ENCODE peak calls at places on chromosomes 16 and 17, in seven cellular contexts. I is cardiac muscle cell, X is ascending aorta, S is uterus, L is IMR-90, N is colonic mucosa, E is esophagus squamous epithelium. D is an unnamed sample.
A peak's percentile ranks its signal among the peaks of the same experiment; 100 is the strongest.

GRCh38 chr16:31201511-31202401 is 804 bp downstream of the PYCARD start:
- DNase-seq in I (no peak), X (no peak), S (no peak), L (no peak), N (peak; percentile 84), E (no peak), D (peak; percentile 20)

GRCh38 chr16:1337486-1337885 is 4.0 kb downstream of the BAIAP3 start:
- DNase-seq in I (no peak), X (no peak), S (no peak), L (no peak), N (no peak), E (no peak), D (no peak)

GRCh38 chr16:89122322-89122831 is 28.7 kb downstream of the ACSF3 start:
- DNase-seq in I (no peak), X (no peak), S (no peak), L (no peak), N (peak; percentile 84), E (no peak), D (peak; percentile 84)

GRCh38 chr16:85554791-85555548 is 58.2 kb upstream of the GSE1 start:
- DNase-seq in I (peak; percentile 86), X (no peak), S (peak; percentile 85), L (peak; percentile 67), N (peak; percentile 72), E (no peak), D (peak; percentile 68)

GRCh38 chr17:28871056-28871579 is 16.3 kb downstream of the ERAL1 start:
- DNase-seq in I (no peak), X (no peak), S (no peak), L (no peak), N (no peak), E (no peak), D (peak; percentile 34)

GRCh38 chr17:75549246-75550138 is 24.0 kb downstream of the LLGL2 start:
- DNase-seq in I (no peak), X (no peak), S (no peak), L (no peak), N (peak; percentile 93), E (no peak), D (no peak)

GRCh38 chr16:65195998-65196397 is 74.1 kb upstream of the CDH11 start:
- DNase-seq in I (peak; percentile 18), X (no peak), S (no peak), L (peak; percentile 27), N (no peak), E (no peak), D (no peak)

GRCh38 chr17:680554-680953 is 34.1 kb downstream of the VPS53 start:
- DNase-seq in I (no peak), X (no peak), S (no peak), L (no peak), N (no peak), E (no peak), D (no peak)

GRCh38 chr16:66156538-66156937 is 210.0 kb upstream of the CDH5 start:
- DNase-seq in I (no peak), X (no peak), S (no peak), L (no peak), N (no peak), E (no peak), D (no peak)

GRCh38 chr16:30372725-30373124 is 1.9 kb upstream of the MYL11 start:
- DNase-seq in I (no peak), X (no peak), S (no peak), L (no peak), N (no peak), E (no peak), D (no peak)

GRCh38 chr17:42311240-42312034 is 23.1 kb downstream of the STAT5A start:
- DNase-seq in I (peak; percentile 98), X (peak; percentile 68), S (peak; percentile 95), L (peak; percentile 94), N (peak; percentile 64), E (no peak), D (no peak)

GRCh38 chr17:42016411-42016831 is 818 bp downstream of the DNAJC7 start:
- DNase-seq in I (peak; percentile 33), X (no peak), S (no peak), L (peak; percentile 16), N (no peak), E (no peak), D (no peak)

GRCh38 chr17:57008958-57009357 is 31.0 kb downstream of the SCPEP1 start:
- DNase-seq in I (no peak), X (no peak), S (no peak), L (no peak), N (no peak), E (no peak), D (no peak)
- H3K4me3 ChIP-seq in I (no peak overlapping the region), X (no peak overlapping the region), S (no peak overlapping the region), L (no peak overlapping the region), N (no peak overlapping the region), E (no peak overlapping the region), D (no peak overlapping the region)

GRCh38 chr17:76968707-76969597 is 100.7 kb downstream of the MGAT5B start:
- DNase-seq in I (peak; percentile 15), X (no peak), S (no peak), L (no peak), N (peak; percentile 22), E (no peak), D (peak; percentile 55)

GRCh38 chr17:76972046-76972641 is 103.9 kb downstream of the MGAT5B start:
- DNase-seq in I (no peak), X (no peak), S (no peak), L (no peak), N (no peak), E (no peak), D (no peak)

GRCh38 chr17:76966486-76967181 is 98.4 kb downstream of the MGAT5B start:
- DNase-seq in I (no peak), X (no peak), S (no peak), L (no peak), N (no peak), E (no peak), D (no peak)

GRCh38 chr17:76967762-76968161 is 99.6 kb downstream of the MGAT5B start:
- DNase-seq in I (no peak), X (no peak), S (no peak), L (no peak), N (no peak), E (no peak), D (no peak)

DNA sequence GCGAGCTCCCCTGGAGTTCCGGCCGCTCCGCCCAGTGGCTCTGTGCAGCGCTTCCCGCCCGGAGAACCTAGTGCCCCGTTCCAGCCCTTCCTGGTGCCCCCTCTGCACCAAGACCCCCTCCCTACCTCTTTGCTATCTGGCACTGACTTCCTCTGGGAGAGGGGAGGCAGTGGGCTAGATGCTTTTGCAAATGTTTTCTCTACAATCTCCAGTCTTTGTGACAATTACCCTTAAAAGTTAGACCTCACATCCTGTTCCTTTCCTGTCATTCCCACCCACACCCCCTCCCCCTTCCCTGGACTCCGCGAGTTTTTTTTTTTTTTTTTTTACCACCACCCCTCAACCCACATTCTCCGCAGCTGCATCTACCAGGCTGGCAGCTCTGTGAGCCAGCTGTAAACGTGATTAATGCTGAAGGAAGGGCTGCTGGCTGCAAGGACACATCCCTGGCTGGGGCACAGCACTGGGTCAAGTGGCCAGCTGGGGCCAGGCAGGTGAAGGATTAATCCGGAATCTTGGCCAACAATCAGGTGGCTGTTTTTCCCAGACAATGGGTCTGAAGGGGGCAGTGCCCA is 101.5 kb downstream of the MGAT5B start:
- DNase-seq in I (no peak), X (no peak), S (no peak), L (no peak), N (no peak), E (no peak), D (no peak)
- H3K27me3 ChIP-seq in I (no peaks in the 10 kb centered on the region), X (peaks cover 9% of the 10 kb centered on the region), S (no peaks in the 10 kb centered on the region), L (peaks cover 73% of the 10 kb centered on the region), N (peaks cover 26% of the 10 kb centered on the region), E (peaks cover 6% of the 10 kb centered on the region), D (no peaks in the 10 kb centered on the region)

DNA sequence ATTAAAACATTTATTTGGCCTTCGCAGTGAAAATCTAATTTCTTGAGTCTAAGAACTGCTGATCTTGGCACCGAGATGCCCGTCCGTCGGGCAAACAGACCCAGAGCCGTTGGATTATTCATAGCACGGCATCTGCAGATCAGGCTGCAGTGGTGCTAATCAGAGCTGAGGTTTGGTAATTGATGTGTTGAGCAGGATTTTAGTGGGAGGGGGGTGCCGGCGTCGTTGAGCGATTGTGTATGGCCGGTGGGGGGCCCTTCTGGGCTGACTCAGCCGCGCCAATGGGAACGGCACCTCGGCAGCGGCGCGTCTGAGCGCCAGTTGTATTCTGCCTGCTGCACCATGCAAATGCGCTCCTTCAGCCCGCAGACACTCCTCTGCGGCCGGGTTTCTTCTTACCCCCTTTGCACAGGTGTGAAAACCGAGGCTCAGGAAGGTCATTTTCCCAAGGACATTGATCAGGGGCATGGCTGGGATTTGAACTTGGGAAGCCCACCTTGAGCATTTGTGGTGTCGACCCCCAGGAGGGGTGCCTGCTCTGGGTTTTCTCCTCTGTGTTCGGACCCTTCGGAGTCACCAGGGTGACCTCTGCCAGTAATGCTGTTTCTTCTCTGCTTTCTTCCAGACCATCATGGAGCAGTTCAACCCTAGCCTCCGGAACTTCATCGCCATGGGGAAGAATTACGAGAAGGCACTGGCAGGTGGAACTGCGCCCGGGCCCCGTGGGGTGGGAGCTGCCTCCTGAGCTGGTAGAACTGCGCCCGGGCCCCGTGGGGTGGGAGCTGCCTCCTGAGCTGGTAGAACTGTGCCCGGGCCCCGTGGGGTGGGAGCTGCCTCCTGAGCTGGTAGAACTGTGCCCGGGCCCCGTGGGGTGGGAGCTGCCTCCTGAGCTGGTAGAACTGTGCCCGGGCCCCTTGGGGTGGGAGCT is 18.4 kb downstream of the BAIAP2 start:
- DNase-seq in I (no peak), X (no peak), S (no peak), L (no peak), N (no peak), E (no peak), D (no peak)
- H3K4me1 ChIP-seq in I (peaks cover 12% of the 10 kb centered on the region), X (no peaks in the 10 kb centered on the region), S (no peaks in the 10 kb centered on the region), L (peaks cover 5% of the 10 kb centered on the region), N (no peaks in the 10 kb centered on the region), E (peaks cover 74% of the 10 kb centered on the region), D (peaks cover 12% of the 10 kb centered on the region)

DNA sequence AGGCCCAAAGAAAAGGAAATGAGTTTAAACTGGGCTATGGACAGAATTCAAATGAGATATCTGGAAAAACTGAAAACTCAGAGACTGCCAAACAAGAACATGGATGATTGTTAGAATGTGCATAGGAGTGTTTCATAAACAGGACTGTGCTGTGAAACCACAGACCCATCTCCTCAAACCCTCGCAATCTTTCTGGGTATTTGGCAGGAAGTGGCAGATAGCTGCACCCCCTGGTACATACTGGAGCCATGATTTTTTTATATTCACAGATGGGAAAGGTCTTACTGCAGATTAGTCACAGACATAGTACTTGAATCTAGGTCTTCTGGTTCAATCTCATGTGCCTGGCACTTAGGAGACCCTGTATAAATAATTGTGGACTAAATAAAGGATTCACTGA is 145.0 kb downstream of the CCDC182 start:
- DNase-seq in I (peak; percentile 61), X (no peak), S (no peak), L (no peak), N (no peak), E (no peak), D (peak; percentile 38)
- H3K4me3 ChIP-seq in I (no peak overlapping the region), X (no peak overlapping the region), S (no peak overlapping the region), L (no peak overlapping the region), N (no peak overlapping the region), E (no peak overlapping the region), D (peak overlapping the region; percentile 18)

GRCh38 chr17:31753011-31753410 is 106.0 kb downstream of the COPRS start:
- DNase-seq in I (no peak), X (no peak), S (no peak), L (no peak), N (peak; percentile 38), E (no peak), D (no peak)
- H3K27me3 ChIP-seq in I (no peaks in the 10 kb centered on the region), X (no peaks in the 10 kb centered on the region), S (no peaks in the 10 kb centered on the region), L (no peaks in the 10 kb centered on the region), N (no peaks in the 10 kb centered on the region), E (no peaks in the 10 kb centered on the region), D (no peaks in the 10 kb centered on the region)

GRCh38 chr17:72599891-72600290 is 479.1 kb downstream of the SOX9 start:
- DNase-seq in I (no peak), X (no peak), S (no peak), L (no peak), N (no peak), E (no peak), D (no peak)
- H3K4me1 ChIP-seq in I (no peaks in the 10 kb centered on the region), X (no peaks in the 10 kb centered on the region), S (no peaks in the 10 kb centered on the region), L (peaks cover 16% of the 10 kb centered on the region), N (peaks cover 5% of the 10 kb centered on the region), E (peaks cover 13% of the 10 kb centered on the region), D (no peaks in the 10 kb centered on the region)

D was measured in CD8-positive, alpha-beta T cell.